ENCODE peak calls at places on chromosomes 7 and 10, in ten cellular contexts. One of them, this sample, is unnamed.
A peak's percentile ranks its signal among the peaks of the same experiment; 100 is the strongest.

GRCh38 chr10:103333934-103334520 is 16.9 kb downstream of the PCGF6 start:
- DNase-seq in HT1080: no peak
- DNase-seq in H54: no peak
- DNase-seq in frontal cortex: no peak
- DNase-seq in KG1: no peak
- DNase-seq in stimulated activated CD4-positive, alpha-beta T cell treated with anti-CD3 and anti-CD28 coated beads, Interleukin-15, amount 100 ng/mL, for 24 hours: no peak
- DNase-seq in osteocyte: no peak
- DNase-seq in DMS79 treated with DMSO at 0.1 percent for 48 hours: peak; percentile 2
- DNase-seq in NCI-H1105: no peak
- DNase-seq in suprapubic skin: no peak
- DNase-seq in this sample: no peak

GRCh38 chr10:72682626-72683025 is 9.3 kb upstream of the MCU start:
- DNase-seq in HT1080: peak; percentile 68
- DNase-seq in H54: no peak
- DNase-seq in frontal cortex: no peak
- DNase-seq in KG1: no peak
- DNase-seq in stimulated activated CD4-positive, alpha-beta T cell treated with anti-CD3 and anti-CD28 coated beads, Interleukin-15, amount 100 ng/mL, for 24 hours: no peak
- DNase-seq in osteocyte: no peak
- DNase-seq in DMS79 treated with DMSO at 0.1 percent for 48 hours: no peak
- DNase-seq in NCI-H1105: no peak
- DNase-seq in suprapubic skin: no peak
- DNase-seq in this sample: no peak

GRCh38 chr10:14889318-14889717 is 10.7 kb downstream of the SUV39H2 start:
- DNase-seq in HT1080: no peak
- DNase-seq in H54: no peak
- DNase-seq in frontal cortex: no peak
- DNase-seq in KG1: no peak
- DNase-seq in stimulated activated CD4-positive, alpha-beta T cell treated with anti-CD3 and anti-CD28 coated beads, Interleukin-15, amount 100 ng/mL, for 24 hours: no peak
- DNase-seq in osteocyte: no peak
- DNase-seq in DMS79 treated with DMSO at 0.1 percent for 48 hours: no peak
- DNase-seq in NCI-H1105: no peak
- DNase-seq in suprapubic skin: no peak
- DNase-seq in this sample: no peak

GRCh38 chr7:73994023-73994422 is 34.0 kb upstream of the ELN start:
- DNase-seq in HT1080: no peak
- DNase-seq in H54: no peak
- DNase-seq in frontal cortex: no peak
- DNase-seq in KG1: no peak
- DNase-seq in stimulated activated CD4-positive, alpha-beta T cell treated with anti-CD3 and anti-CD28 coated beads, Interleukin-15, amount 100 ng/mL, for 24 hours: no peak
- DNase-seq in osteocyte: no peak
- DNase-seq in DMS79 treated with DMSO at 0.1 percent for 48 hours: no peak
- DNase-seq in NCI-H1105: no peak
- DNase-seq in suprapubic skin: no peak
- DNase-seq in this sample: no peak

GRCh38 chr10:132570771-132571564 is 33.4 kb downstream of the INPP5A start:
- DNase-seq in HT1080: no peak
- DNase-seq in H54: no peak
- DNase-seq in frontal cortex: no peak
- DNase-seq in KG1: no peak
- DNase-seq in stimulated activated CD4-positive, alpha-beta T cell treated with anti-CD3 and anti-CD28 coated beads, Interleukin-15, amount 100 ng/mL, for 24 hours: no peak
- DNase-seq in osteocyte: no peak
- DNase-seq in DMS79 treated with DMSO at 0.1 percent for 48 hours: peak; percentile 20
- DNase-seq in NCI-H1105: peak; percentile 8
- DNase-seq in suprapubic skin: peak; percentile 78
- DNase-seq in this sample: no peak

GRCh38 chr10:12448729-12449391 is 99.5 kb downstream of the CAMK1D start:
- DNase-seq in HT1080: peak; percentile 88
- DNase-seq in H54: peak; percentile 70
- DNase-seq in frontal cortex: no peak
- DNase-seq in KG1: peak; percentile 46
- DNase-seq in stimulated activated CD4-positive, alpha-beta T cell treated with anti-CD3 and anti-CD28 coated beads, Interleukin-15, amount 100 ng/mL, for 24 hours: peak; percentile 78
- DNase-seq in osteocyte: no peak
- DNase-seq in DMS79 treated with DMSO at 0.1 percent for 48 hours: no peak
- DNase-seq in NCI-H1105: no peak
- DNase-seq in suprapubic skin: no peak
- DNase-seq in this sample: no peak

GRCh38 chr7:137847418-137848050 is 760 bp upstream of the DGKI start:
- DNase-seq in HT1080: no peak
- DNase-seq in H54: no peak
- DNase-seq in frontal cortex: peak; percentile 19
- DNase-seq in KG1: no peak
- DNase-seq in stimulated activated CD4-positive, alpha-beta T cell treated with anti-CD3 and anti-CD28 coated beads, Interleukin-15, amount 100 ng/mL, for 24 hours: no peak
- DNase-seq in osteocyte: no peak
- DNase-seq in DMS79 treated with DMSO at 0.1 percent for 48 hours: no peak
- DNase-seq in NCI-H1105: no peak
- DNase-seq in suprapubic skin: no peak
- DNase-seq in this sample: no peak

GRCh38 chr10:93274419-93274818 is 200.7 kb downstream of the CYP26A1 start:
- DNase-seq in HT1080: no peak
- DNase-seq in H54: no peak
- DNase-seq in frontal cortex: no peak
- DNase-seq in KG1: no peak
- DNase-seq in stimulated activated CD4-positive, alpha-beta T cell treated with anti-CD3 and anti-CD28 coated beads, Interleukin-15, amount 100 ng/mL, for 24 hours: no peak
- DNase-seq in osteocyte: no peak
- DNase-seq in DMS79 treated with DMSO at 0.1 percent for 48 hours: no peak
- DNase-seq in NCI-H1105: no peak
- DNase-seq in suprapubic skin: no peak
- DNase-seq in this sample: no peak

GRCh38 chr10:104376784-104377300 is 23.2 kb downstream of the CFAP58 start:
- DNase-seq in HT1080: no peak
- DNase-seq in H54: no peak
- DNase-seq in frontal cortex: no peak
- DNase-seq in KG1: no peak
- DNase-seq in stimulated activated CD4-positive, alpha-beta T cell treated with anti-CD3 and anti-CD28 coated beads, Interleukin-15, amount 100 ng/mL, for 24 hours: no peak
- DNase-seq in osteocyte: no peak
- DNase-seq in DMS79 treated with DMSO at 0.1 percent for 48 hours: no peak
- DNase-seq in NCI-H1105: no peak
- DNase-seq in suprapubic skin: no peak
- DNase-seq in this sample: no peak

GRCh38 chr10:58438340-58438739 is 53.1 kb downstream of the TFAM start:
- DNase-seq in HT1080: peak; percentile 14
- DNase-seq in H54: no peak
- DNase-seq in frontal cortex: no peak
- DNase-seq in KG1: no peak
- DNase-seq in stimulated activated CD4-positive, alpha-beta T cell treated with anti-CD3 and anti-CD28 coated beads, Interleukin-15, amount 100 ng/mL, for 24 hours: no peak
- DNase-seq in osteocyte: no peak
- DNase-seq in DMS79 treated with DMSO at 0.1 percent for 48 hours: no peak
- DNase-seq in NCI-H1105: no peak
- DNase-seq in suprapubic skin: no peak
- DNase-seq in this sample: no peak

GRCh38 chr7:28858206-28858605 is 99.9 kb downstream of the TRIL start:
- DNase-seq in HT1080: peak; percentile 25
- DNase-seq in H54: no peak
- DNase-seq in frontal cortex: no peak
- DNase-seq in KG1: no peak
- DNase-seq in stimulated activated CD4-positive, alpha-beta T cell treated with anti-CD3 and anti-CD28 coated beads, Interleukin-15, amount 100 ng/mL, for 24 hours: no peak
- DNase-seq in osteocyte: no peak
- DNase-seq in DMS79 treated with DMSO at 0.1 percent for 48 hours: no peak
- DNase-seq in NCI-H1105: no peak
- DNase-seq in suprapubic skin: no peak
- DNase-seq in this sample: no peak

GRCh38 chr7:19397917-19398316 is 252.7 kb upstream of the FERD3L start:
- DNase-seq in HT1080: peak; percentile 63
- DNase-seq in H54: no peak
- DNase-seq in frontal cortex: no peak
- DNase-seq in KG1: peak; percentile 26
- DNase-seq in stimulated activated CD4-positive, alpha-beta T cell treated with anti-CD3 and anti-CD28 coated beads, Interleukin-15, amount 100 ng/mL, for 24 hours: no peak
- DNase-seq in osteocyte: no peak
- DNase-seq in DMS79 treated with DMSO at 0.1 percent for 48 hours: no peak
- DNase-seq in NCI-H1105: no peak
- DNase-seq in suprapubic skin: no peak
- DNase-seq in this sample: no peak

GRCh38 chr7:25389489-25390106 is 161.3 kb upstream of the NPVF start:
- DNase-seq in HT1080: peak; percentile 52
- DNase-seq in H54: peak; percentile 12
- DNase-seq in frontal cortex: peak; percentile 5
- DNase-seq in KG1: peak; percentile 13
- DNase-seq in stimulated activated CD4-positive, alpha-beta T cell treated with anti-CD3 and anti-CD28 coated beads, Interleukin-15, amount 100 ng/mL, for 24 hours: no peak
- DNase-seq in osteocyte: no peak
- DNase-seq in DMS79 treated with DMSO at 0.1 percent for 48 hours: peak; percentile 49
- DNase-seq in NCI-H1105: peak; percentile 65
- DNase-seq in suprapubic skin: no peak
- DNase-seq in this sample: no peak

GRCh38 chr7:38318803-38319416 is 45.5 kb upstream of the TARP start:
- DNase-seq in HT1080: peak; percentile 78
- DNase-seq in H54: peak; percentile 86
- DNase-seq in frontal cortex: no peak
- DNase-seq in KG1: no peak
- DNase-seq in stimulated activated CD4-positive, alpha-beta T cell treated with anti-CD3 and anti-CD28 coated beads, Interleukin-15, amount 100 ng/mL, for 24 hours: no peak
- DNase-seq in osteocyte: no peak
- DNase-seq in DMS79 treated with DMSO at 0.1 percent for 48 hours: no peak
- DNase-seq in NCI-H1105: peak; percentile 61
- DNase-seq in suprapubic skin: no peak
- DNase-seq in this sample: peak; percentile 56

GRCh38 chr7:94701555-94701973 is 45.6 kb upstream of the SGCE start:
- DNase-seq in HT1080: peak; percentile 86
- DNase-seq in H54: peak; percentile 19
- DNase-seq in frontal cortex: no peak
- DNase-seq in KG1: no peak
- DNase-seq in stimulated activated CD4-positive, alpha-beta T cell treated with anti-CD3 and anti-CD28 coated beads, Interleukin-15, amount 100 ng/mL, for 24 hours: no peak
- DNase-seq in osteocyte: no peak
- DNase-seq in DMS79 treated with DMSO at 0.1 percent for 48 hours: no peak
- DNase-seq in NCI-H1105: no peak
- DNase-seq in suprapubic skin: no peak
- DNase-seq in this sample: no peak

GRCh38 chr10:113854757-113855626 is 531 bp downstream of the NHLRC2 start:
- DNase-seq in HT1080: peak; percentile 58
- DNase-seq in H54: peak; percentile 31
- DNase-seq in frontal cortex: peak; percentile 62
- DNase-seq in KG1: peak; percentile 71
- DNase-seq in stimulated activated CD4-positive, alpha-beta T cell treated with anti-CD3 and anti-CD28 coated beads, Interleukin-15, amount 100 ng/mL, for 24 hours: peak; percentile 4
- DNase-seq in osteocyte: peak; percentile 87
- DNase-seq in DMS79 treated with DMSO at 0.1 percent for 48 hours: peak; percentile 26
- DNase-seq in NCI-H1105: peak; percentile 8
- DNase-seq in suprapubic skin: peak; percentile 86
- DNase-seq in this sample: peak; percentile 67